ENCODE peak calls at places on chromosome X, in four cellular contexts. O is breast epithelium, A is pancreas, S is lower lobe of right lung. G is an unnamed sample.

GRCh38 chrX:1440506-1440905 is 12.2 kb downstream of the ASMTL start:
- DNase-seq in O (peak; percentile 12), A (no peak), S (peak; percentile 4), G (peak; percentile 9)

GRCh38 chrX:151902813-151903591 is 9.7 kb upstream of the MAGEA4 start:
- DNase-seq in O (no peak), A (no peak), S (no peak), G (no peak)

GRCh38 chrX:18354369-18355329 is at the start of gene SCML2:
- DNase-seq in O (no peak), A (peak; percentile 41), S (peak; percentile 46), G (no peak)

GRCh38 chrX:39857780-39858179 is 240.0 kb downstream of the BCOR start:
- DNase-seq in O (no peak), A (no peak), S (no peak), G (no peak)

GRCh38 chrX:41468647-41469323 is 21.6 kb downstream of the NYX start:
- DNase-seq in O (no peak), A (no peak), S (no peak), G (no peak)

GRCh38 chrX:16920116-16920515 is 26.3 kb upstream of the REPS2 start:
- DNase-seq in O (no peak), A (no peak), S (no peak), G (no peak)

GRCh38 chrX:139909716-139910115 is 23.1 kb downstream of the ATP11C start:
- DNase-seq in O (no peak), A (no peak), S (no peak), G (no peak)

GRCh38 chrX:46398874-46399273 is 146.3 kb downstream of the ZNF674 start:
- DNase-seq in O (no peak), A (no peak), S (no peak), G (no peak)

GRCh38 chrX:34873500-34874225 is 68.9 kb upstream of the FAM47B start:
- DNase-seq in O (no peak), A (no peak), S (no peak), G (no peak)

GRCh38 chrX:2903366-2903765 is 25.8 kb downstream of the ARSD start:
- DNase-seq in O (no peak), A (no peak), S (no peak), G (no peak)

GRCh38 chrX:123340691-123341090 is 156.6 kb downstream of the GRIA3 start:
- DNase-seq in O (no peak), A (no peak), S (no peak), G (no peak)

GRCh38 chrX:1412551-1413161 is 20.7 kb upstream of the SLC25A6 start:
- DNase-seq in O (peak; percentile 41), A (no peak), S (peak; percentile 30), G (peak; percentile 30)

GRCh38 chrX:9315086-9315485 is 149.8 kb upstream of the TBL1X start:
- DNase-seq in O (no peak), A (no peak), S (no peak), G (no peak)

GRCh38 chrX:38805294-38806053 is 4.2 kb downstream of the MID1IP1 start:
- DNase-seq in O (peak; percentile 63), A (peak; percentile 62), S (peak; percentile 82), G (peak; percentile 21)

GRCh38 chrX:48794993-48795501 is 6.8 kb upstream of the HDAC6 start:
- DNase-seq in O (no peak), A (no peak), S (peak; percentile 72), G (no peak)

GRCh38 chrX:40418413-40419195 is 162.2 kb upstream of the ATP6AP2 start:
- DNase-seq in O (no peak), A (no peak), S (no peak), G (no peak)

GRCh38 chrX:38505583-38505982 is 55.8 kb upstream of the TSPAN7 start:
- DNase-seq in O (no peak), A (no peak), S (no peak), G (no peak)

GRCh38 chrX:129743835-129744234 is 5.1 kb downstream of the XPNPEP2 start:
- DNase-seq in O (no peak), A (no peak), S (no peak), G (no peak)

GRCh38 chrX:93346309-93346708 is 327.1 kb downstream of the NAP1L3 start:
- DNase-seq in O (no peak), A (no peak), S (no peak), G (no peak)

GRCh38 chrX:868248-868647 is 237.7 kb downstream of the SHOX start:
- DNase-seq in O (no peak), A (no peak), S (no peak), G (no peak)

GRCh38 chrX:41095174-41095573 is 9.9 kb downstream of the USP9X start:
- DNase-seq in O (no peak), A (no peak), S (no peak), G (no peak)

GRCh38 chrX:118495958-118496762 is 545 bp downstream of the DOCK11 start:
- DNase-seq in O (peak; percentile 48), A (peak; percentile 10), S (peak; percentile 81), G (no peak)

GRCh38 chrX:102155806-102156179 is at the start of gene BEX5:
- DNase-seq in O (no peak), A (peak; percentile 79), S (peak; percentile 63), G (peak; percentile 67)

GRCh38 chrX:15816453-15816838 is 26.2 kb downstream of the ZRSR2 start:
- DNase-seq in O (no peak), A (no peak), S (no peak), G (no peak)

GRCh38 chrX:15328131-15328530 is 7.2 kb downstream of the PIGA start:
- DNase-seq in O (no peak), A (no peak), S (no peak), G (no peak)

GRCh38 chrX:76427560-76428242 is at the start of gene MAGEE1:
- DNase-seq in O (peak; percentile 58), A (peak; percentile 83), S (peak; percentile 74), G (peak; percentile 72)

GRCh38 chrX:8190341-8190830 is 19.3 kb upstream of the VCX2 start:
- DNase-seq in O (no peak), A (no peak), S (no peak), G (no peak)

GRCh38 chrX:71095555-71095970 is at the start of gene FOXO4:
- DNase-seq in O (peak; percentile 84), A (peak; percentile 86), S (peak; percentile 94), G (peak; percentile 93)

GRCh38 chrX:66035667-66036066 is 4.2 kb downstream of the VSIG4 start:
- DNase-seq in O (no peak), A (no peak), S (no peak), G (no peak)

GRCh38 chrX:124736553-124737240 is 390.3 kb downstream of the SH2D1A start:
- DNase-seq in O (no peak), A (no peak), S (no peak), G (no peak)

GRCh38 chrX:25019707-25020390 is 4.1 kb upstream of the ARX start:
- DNase-seq in O (no peak), A (no peak), S (no peak), G (no peak)

GRCh38 chrX:21747523-21747922 is 10.4 kb downstream of the SMPX start:
- DNase-seq in O (no peak), A (no peak), S (no peak), G (no peak)

GRCh38 chrX:120512222-120512621 is 43.1 kb upstream of the LAMP2 start:
- DNase-seq in O (no peak), A (no peak), S (no peak), G (no peak)

GRCh38 chrX:120517936-120518335 is 42.8 kb downstream of the CUL4B start:
- DNase-seq in O (no peak), A (no peak), S (no peak), G (no peak)

GRCh38 chrX:120512627-120513026 is 43.5 kb upstream of the LAMP2 start:
- DNase-seq in O (no peak), A (peak; percentile 25), S (no peak), G (no peak)

GRCh38 chrX:120514236-120514635 is 45.1 kb upstream of the LAMP2 start:
- DNase-seq in O (no peak), A (no peak), S (no peak), G (no peak)
- TF ChIP-seq CTCF in O (peak; percentile 11), A (no peak), S (no peak), G (no peak)

DNA sequence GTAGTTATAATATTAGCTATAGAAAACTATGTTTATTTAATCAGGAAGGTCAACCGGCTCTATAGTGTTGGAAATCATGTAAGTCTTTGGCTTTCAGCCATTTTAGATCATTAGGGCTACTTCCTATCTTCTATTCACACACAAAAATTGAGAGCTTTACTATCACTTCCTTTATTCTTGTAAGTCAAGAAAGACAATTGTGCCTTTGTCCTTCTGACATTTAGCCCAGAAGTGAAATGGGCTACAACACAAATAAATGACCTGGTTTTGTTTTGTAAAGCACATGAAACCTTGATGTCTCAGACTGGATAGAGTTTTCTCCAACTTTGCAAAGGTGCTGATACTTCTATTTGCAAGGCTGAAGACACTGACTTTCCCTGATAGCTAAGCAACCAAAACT is 122.4 kb upstream of the ACSL4 start:
- DNase-seq in O (no peak), A (no peak), S (no peak), G (no peak)
- H3K4me3 ChIP-seq in O (no peak overlapping the region), A (no peak overlapping the region), S (no peak overlapping the region), G (no peak overlapping the region)

DNA sequence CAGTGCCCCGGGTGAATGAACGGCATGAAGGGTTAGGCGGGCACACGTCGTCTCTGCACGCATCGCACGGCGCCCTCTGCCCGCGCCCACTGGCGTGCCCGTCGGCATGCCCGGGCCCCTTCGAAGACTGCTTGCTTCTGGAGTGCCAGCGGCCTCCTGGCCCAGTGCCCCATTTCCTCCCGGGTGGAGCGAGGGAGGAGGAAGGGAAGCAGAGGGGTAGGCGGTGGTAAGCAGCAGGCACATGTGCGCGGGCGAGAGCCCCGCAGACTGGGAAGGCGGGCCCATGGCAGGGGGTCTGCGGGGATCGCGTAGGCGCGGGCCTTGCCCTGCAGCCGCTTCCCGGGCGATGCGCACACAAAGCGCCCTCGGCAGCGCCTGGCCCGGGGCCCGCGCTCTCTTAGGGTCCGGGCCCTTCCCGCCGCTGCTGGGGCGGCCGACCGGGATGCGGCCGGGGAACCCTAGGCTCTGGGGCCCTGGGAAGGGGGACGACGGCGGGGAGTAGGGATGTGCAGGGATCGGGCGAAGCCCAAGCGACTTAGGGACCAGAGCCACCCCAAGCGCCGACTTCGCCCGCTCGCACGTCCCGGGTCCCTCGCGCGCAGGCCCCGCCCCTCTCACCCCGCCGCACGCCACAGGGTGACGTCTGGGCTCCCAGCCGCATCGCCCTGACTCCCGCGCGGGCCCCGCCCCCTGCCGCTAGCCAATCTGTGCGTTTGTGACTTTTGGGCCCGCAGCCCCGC is 866 bp upstream of the EMD start:
- DNase-seq in O (no peak), A (peak; percentile 70), S (peak; percentile 75), G (no peak)
- TF ChIP-seq CTCF in O (no peak), A (no peak), S (no peak), G (no peak)

GRCh38 chrX:152958524-152959465 is 35.1 kb downstream of the PNMA5 start:
- DNase-seq in O (peak; percentile 79), A (peak; percentile 93), S (peak; percentile 88), G (peak; percentile 89)
- H3K4me3 ChIP-seq in O (peak overlapping the region; percentile 42), A (no peak overlapping the region), S (peak overlapping the region; percentile 38), G (peak overlapping the region; percentile 47)

GRCh38 chrX:132716006-132716405 is 227.2 kb upstream of the MBNL3 start:
- DNase-seq in O (no peak), A (no peak), S (no peak), G (no peak)
- TF ChIP-seq CTCF in O (no peak), A (no peak), S (no peak), G (peak; percentile 46)

GRCh38 chrX:54529166-54529558 is 857 bp upstream of the GNL3L start:
- DNase-seq in O (no peak), A (no peak), S (no peak), G (no peak)
- H3K4me3 ChIP-seq in O (peak overlapping the region; percentile 73), A (no peak overlapping the region), S (peak overlapping the region; percentile 76), G (peak overlapping the region; percentile 65)

GRCh38 chrX:104309169-104309568 is 54.4 kb upstream of the ESX1 start:
- DNase-seq in O (no peak), A (no peak), S (no peak), G (no peak)
- TF ChIP-seq CTCF in O (no peak), A (no peak), S (no peak), G (no peak)

G was measured in dorsolateral prefrontal cortex.